ENCODE peak calls at places on chromosome 19, in nine cellular contexts. K is activated T-cell treated with anti-CD3 and anti-CD28 coated beads, Interleukin-2, amount 50 U/mL, for 4 hours; H is stimulated activated CD4-positive, alpha-beta T cell treated with anti-CD3 and anti-CD28 coated beads, Interleukin-4, amount 100 ng/mL, for 24 hours; I is Kasumi-1; R is activated CD4-positive, alpha-beta T cell treated with anti-CD3 and anti-CD28 coated beads for 48 hours; W is NCI-H2107; P is SK-N-SH; Z is NCI-H1092; O is brain microvascular endothelial cell. M is an unnamed sample.

GRCh38 chr19:39858541-39858940 is 12.4 kb upstream of the FBL start:
- DNase-seq in P (no peak), O (no peak), I (no peak), K (no peak), W (no peak), Z (no peak), R (no peak), H (no peak), M (no peak)

GRCh38 chr19:28039677-28040381 is 1173.1 kb downstream of the UQCRFS1 start:
- DNase-seq in O (no peak), I (no peak), K (no peak), R (no peak), P (no peak), H (no peak), W (no peak), Z (no peak), M (no peak)

GRCh38 chr19:15300533-15301194 is 31.7 kb downstream of the BRD4 start:
- DNase-seq in H (peak), W (no peak), K (no peak), I (no peak), P (no peak), Z (no peak), O (peak), R (peak), M (no peak)

GRCh38 chr19:18340237-18340989 is at the start of gene PGPEP1:
- DNase-seq in R (peak), W (peak), P (peak), H (peak), I (peak), O (no peak), K (peak), Z (peak), M (peak)

GRCh38 chr19:10361569-10362011 is 18.8 kb downstream of the TYK2 start:
- DNase-seq in K (no peak), W (no peak), R (no peak), H (no peak), I (no peak), Z (no peak), O (no peak), P (no peak), M (no peak)

GRCh38 chr19:19749332-19750130 is 16.6 kb upstream of the ZNF14 start:
- DNase-seq in W (no peak), H (no peak), O (no peak), I (no peak), R (no peak), Z (no peak), K (no peak), P (no peak), M (no peak)

GRCh38 chr19:16457195-16457953 is 14.4 kb downstream of the EPS15L1 start:
- DNase-seq in R (peak), P (peak), O (no peak), Z (peak), H (peak), K (peak), I (peak), W (no peak), M (no peak)

GRCh38 chr19:48400018-48400742 is 6.7 kb downstream of the GRIN2D start:
- DNase-seq in W (no peak), R (peak), I (no peak), H (no peak), O (peak), Z (no peak), P (peak), K (no peak), M (no peak)

GRCh38 chr19:50173144-50173543 is 10.1 kb upstream of the IZUMO2 start:
- DNase-seq in I (no peak), K (no peak), R (peak), O (no peak), P (no peak), H (no peak), Z (no peak), W (no peak), M (no peak)

GRCh38 chr19:44657211-44657921 is 13.7 kb downstream of the PVR start:
- DNase-seq in P (peak), I (peak), Z (no peak), R (peak), H (peak), O (peak), W (no peak), K (peak), M (peak)

GRCh38 chr19:7507884-7508283 is 8.0 kb upstream of the ZNF358 start:
- DNase-seq in W (no peak), H (no peak), O (peak), K (no peak), P (peak), Z (no peak), R (peak), I (no peak), M (peak)

GRCh38 chr19:13083008-13083404 is 19.7 kb downstream of the LYL1 start:
- DNase-seq in R (no peak), W (no peak), P (no peak), H (no peak), O (no peak), K (no peak), Z (no peak), I (no peak), M (no peak)

GRCh38 chr19:15251749-15252397 is 19.6 kb upstream of the EPHX3 start:
- DNase-seq in H (no peak), R (no peak), Z (no peak), K (no peak), I (peak), W (no peak), O (peak), P (peak), M (peak)

GRCh38 chr19:18697680-18698079 is 14.2 kb downstream of the CRTC1 start:
- DNase-seq in K (no peak), Z (peak), R (no peak), I (no peak), O (no peak), H (no peak), W (peak), P (no peak), M (no peak)

GRCh38 chr19:43651758-43652545 is 12.3 kb upstream of the CADM4 start:
- DNase-seq in I (peak), Z (peak), P (peak), H (peak), O (peak), W (no peak), R (peak), K (peak), M (no peak)

GRCh38 chr19:19223636-19224035 is 11.9 kb downstream of the NCAN start:
- DNase-seq in K (no peak), R (no peak), Z (no peak), P (no peak), H (no peak), W (no peak), O (no peak), I (no peak), M (no peak)

GRCh38 chr19:11657307-11657706 is 60.0 kb downstream of the ZNF627 start:
- DNase-seq in R (no peak), K (no peak), W (no peak), I (no peak), P (no peak), H (no peak), O (no peak), Z (no peak), M (no peak)

GRCh38 chr19:11420429-11420893 is 1.3 kb upstream of the RGL3 start:
- DNase-seq in W (no peak), I (no peak), K (no peak), R (no peak), P (no peak), Z (no peak), O (no peak), H (no peak), M (no peak)

GRCh38 chr19:56350416-56351045 is 35.9 kb upstream of the ZSCAN5A start:
- DNase-seq in P (peak), I (peak), W (peak), K (peak), R (peak), O (peak), Z (no peak), H (peak), M (peak)

GRCh38 chr19:44608391-44608821 is 5.0 kb upstream of the IGSF23 start:
- DNase-seq in Z (no peak), P (no peak), W (no peak), O (no peak), I (peak), K (no peak), R (no peak), H (no peak), M (no peak)

GRCh38 chr19:35066691-35067563 is 25.4 kb downstream of the HPN start:
- DNase-seq in R (peak), K (peak), W (peak), O (peak), H (peak), P (peak), I (peak), Z (peak), M (peak)

GRCh38 chr19:10228925-10229324 is 2.2 kb downstream of the S1PR2 start:
- DNase-seq in H (peak), K (peak), R (peak), W (no peak), Z (peak), I (peak), P (peak), O (peak), M (no peak)

GRCh38 chr19:3034194-3034844 is 5.2 kb upstream of the TLE2 start:
- DNase-seq in O (no peak), R (no peak), P (no peak), Z (no peak), H (no peak), W (no peak), I (no peak), K (no peak), M (no peak)